ENCODE peak calls at places on chromosomes 12 and 14, in four cellular contexts. C is fibroblast of lung, H is H9, N is NT2/D1. D is an unnamed sample.

GRCh38 chr14:54488318-54488645 is 498 bp downstream of the GMFB start:
- DNase-seq in N (no peak), C (no peak), H (no peak), D (no peak)

GRCh38 chr12:28622416-28622815 is 432.2 kb downstream of the CCDC91 start:
- DNase-seq in H (no peak), C (peak; percentile 19), N (no peak), D (no peak)

GRCh38 chr12:24360907-24361306 is 411.4 kb upstream of the SOX5 start:
- DNase-seq in C (peak; percentile 34), H (no peak), N (no peak), D (no peak)

GRCh38 chr12:51000245-51000644 is 25.9 kb downstream of the SLC11A2 start:
- DNase-seq in H (no peak), C (no peak), N (no peak), D (no peak)

GRCh38 chr12:129109174-129110001 is 256.1 kb downstream of the GLT1D1 start:
- DNase-seq in N (no peak), C (no peak), H (no peak), D (peak; percentile 41)

GRCh38 chr14:92719421-92719820 is 29.0 kb downstream of the LGMN start:
- DNase-seq in N (no peak), H (no peak), C (peak; percentile 48), D (no peak)

GRCh38 chr14:88545256-88545655 is 9.6 kb downstream of the PTPN21 start:
- DNase-seq in C (no peak), H (no peak), N (no peak), D (no peak)

GRCh38 chr14:89386214-89386886 is 30.7 kb downstream of the FOXN3 start:
- DNase-seq in C (peak; percentile 32), H (peak; percentile 2), N (no peak), D (peak; percentile 34)

GRCh38 chr12:20602671-20603402 is 92.3 kb upstream of the SLCO1C1 start:
- DNase-seq in H (no peak), N (no peak), C (peak; percentile 86), D (no peak)

GRCh38 chr12:103114296-103115055 is 157.0 kb downstream of the ASCL1 start:
- DNase-seq in C (no peak), H (no peak), N (no peak), D (no peak)

GRCh38 chr14:81837304-81837703 is 303.7 kb upstream of the SEL1L start:
- DNase-seq in H (no peak), N (no peak), C (no peak), D (no peak)

GRCh38 chr12:62158416-62159360 is 101.5 kb upstream of the USP15 start:
- DNase-seq in H (no peak), C (no peak), N (no peak), D (no peak)

GRCh38 chr12:54038760-54039414 is 6.0 kb downstream of the HOXC5 start:
- DNase-seq in C (no peak), H (no peak), N (no peak), D (no peak)

GRCh38 chr12:51127050-51127729 is 43.8 kb upstream of the CSRNP2 start:
- DNase-seq in H (no peak), N (no peak), C (no peak), D (no peak)

GRCh38 chr14:42378274-42378673 is 771.6 kb downstream of the LRFN5 start:
- DNase-seq in N (no peak), C (no peak), H (peak; percentile 35), D (peak; percentile 65)

GRCh38 chr12:47740536-47741339 is 15.4 kb upstream of the ENDOU start:
- DNase-seq in H (no peak), N (no peak), C (no peak), D (no peak)

GRCh38 chr12:4909734-4910501 is at the start of gene KCNA1:
- DNase-seq in N (peak; percentile 56), H (peak; percentile 63), C (peak; percentile 14), D (peak; percentile 84)

GRCh38 chr14:53946404-53947400 is 9.9 kb downstream of the BMP4 start:
- DNase-seq in H (peak; percentile 59), C (no peak), N (no peak), D (peak; percentile 84)

GRCh38 chr12:20527396-20528154 is 159.2 kb downstream of the PDE3A start:
- DNase-seq in N (no peak), C (peak; percentile 85), H (no peak), D (no peak)

GRCh38 chr12:74780458-74781241 is 243.0 kb downstream of the ATXN7L3B start:
- DNase-seq in C (no peak), H (no peak), N (no peak), D (no peak)

GRCh38 chr14:103543140-103543539 is 14.1 kb downstream of the TRMT61A start:
- DNase-seq in C (no peak), N (no peak), H (no peak), D (no peak)

GRCh38 chr12:131357920-131358319 is 353.0 kb upstream of the SFSWAP start:
- DNase-seq in C (no peak), H (no peak), N (no peak), D (no peak)

GRCh38 chr12:78865297-78865955 is 852 bp downstream of the SYT1 start:
- DNase-seq in C (peak; percentile 28), N (peak; percentile 6), H (no peak), D (no peak)

GRCh38 chr12:53939141-53940108 is 794 bp downstream of the HOXC13 start:
- DNase-seq in H (peak; percentile 65), N (peak; percentile 18), C (no peak), D (peak; percentile 85)

GRCh38 chr14:22432348-22432976 is 156.6 kb downstream of the DAD1 start:
- DNase-seq in N (no peak), H (no peak), C (peak; percentile 96), D (peak; percentile 7)

GRCh38 chr12:60577607-60578006 is 981.8 kb downstream of the SLC16A7 start:
- DNase-seq in N (no peak), C (no peak), H (no peak), D (no peak)

GRCh38 chr12:111446044-111446581 is 40.4 kb downstream of the SH2B3 start:
- DNase-seq in C (peak; percentile 59), N (no peak), H (peak; percentile 70), D (peak; percentile 86)

GRCh38 chr12:121278450-121279375 is 17.8 kb downstream of the CAMKK2 start:
- DNase-seq in N (no peak), C (peak; percentile 56), H (no peak), D (no peak)

GRCh38 chr12:62601765-62602444 is 135.3 kb downstream of the MON2 start:
- DNase-seq in C (peak; percentile 5), H (no peak), N (no peak), D (no peak)

GRCh38 chr14:52061890-52062289 is 7.0 kb downstream of the NID2 start:
- DNase-seq in N (no peak), H (no peak), C (no peak), D (no peak)

GRCh38 chr12:54384591-54385041 is at the start of gene ZNF385A:
- DNase-seq in N (no peak), H (no peak), C (no peak), D (no peak)

GRCh38 chr14:28406181-28406580 is 360.4 kb upstream of the FOXG1 start:
- DNase-seq in N (no peak), H (no peak), C (peak; percentile 12), D (no peak)

GRCh38 chr12:132600048-132601032 is 10.0 kb downstream of the LRCOL1 start:
- DNase-seq in N (no peak), H (peak; percentile 87), C (peak; percentile 73), D (peak; percentile 96)

GRCh38 chr14:64234877-64235651 is 59.1 kb downstream of the ESR2 start:
- DNase-seq in N (no peak), H (no peak), C (peak; percentile 44), D (peak; percentile 49)

GRCh38 chr12:123030686-123031085 is 50.2 kb downstream of the ARL6IP4 start:
- DNase-seq in C (no peak), N (no peak), H (no peak), D (no peak)

DNA sequence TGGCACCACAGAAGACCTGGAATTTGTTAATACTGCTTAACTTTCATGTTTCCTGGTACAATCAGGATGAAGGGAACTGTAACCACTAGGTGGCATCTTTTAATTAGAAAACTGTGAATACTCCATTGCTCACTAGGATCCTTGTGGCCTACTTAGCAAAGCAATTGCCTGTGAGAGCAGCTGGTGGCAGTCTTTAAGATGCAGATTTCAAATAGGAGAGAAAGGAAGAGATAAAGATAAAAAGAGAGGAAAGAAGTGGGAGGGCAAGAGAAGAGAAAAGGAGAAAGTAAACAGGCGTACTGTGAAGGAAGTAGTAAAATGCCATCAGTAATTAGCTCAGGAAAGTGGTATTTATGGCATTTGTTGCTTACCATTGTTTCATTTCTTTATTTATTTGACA is 114.5 kb downstream of the RAD51B start:
- DNase-seq in H (peak; percentile 74), C (peak; percentile 93), N (peak; percentile 78), D (peak; percentile 75)
- H3K9ac ChIP-seq in H (no peak overlapping the region), C (no peak overlapping the region), N (no peak overlapping the region), D (no peak overlapping the region)

GRCh38 chr12:57238854-57239554 is 9.5 kb downstream of the SHMT2 start:
- DNase-seq in N (peak; percentile 85), H (peak; percentile 93), C (peak; percentile 89), D (peak; percentile 98)
- H3K9ac ChIP-seq in N (peak overlapping the region; percentile 76), H (peak overlapping the region; percentile 16), C (peak overlapping the region; percentile 10), D (no peak overlapping the region)

GRCh38 chr14:104692261-104692938 is 3.0 kb downstream of the INF2 start:
- DNase-seq in N (no peak), H (no peak), C (no peak), D (no peak)

GRCh38 chr14:104692939-104693315 is 3.5 kb downstream of the INF2 start:
- DNase-seq in N (no peak), C (no peak), H (no peak), D (no peak)

GRCh38 chr14:104690266-104690711 is 871 bp downstream of the INF2 start:
- DNase-seq in C (no peak), H (no peak), N (no peak), D (no peak)

GRCh38 chr14:104690861-104691455 is 1.5 kb downstream of the INF2 start:
- DNase-seq in C (no peak), N (no peak), H (no peak), D (no peak)

DNA sequence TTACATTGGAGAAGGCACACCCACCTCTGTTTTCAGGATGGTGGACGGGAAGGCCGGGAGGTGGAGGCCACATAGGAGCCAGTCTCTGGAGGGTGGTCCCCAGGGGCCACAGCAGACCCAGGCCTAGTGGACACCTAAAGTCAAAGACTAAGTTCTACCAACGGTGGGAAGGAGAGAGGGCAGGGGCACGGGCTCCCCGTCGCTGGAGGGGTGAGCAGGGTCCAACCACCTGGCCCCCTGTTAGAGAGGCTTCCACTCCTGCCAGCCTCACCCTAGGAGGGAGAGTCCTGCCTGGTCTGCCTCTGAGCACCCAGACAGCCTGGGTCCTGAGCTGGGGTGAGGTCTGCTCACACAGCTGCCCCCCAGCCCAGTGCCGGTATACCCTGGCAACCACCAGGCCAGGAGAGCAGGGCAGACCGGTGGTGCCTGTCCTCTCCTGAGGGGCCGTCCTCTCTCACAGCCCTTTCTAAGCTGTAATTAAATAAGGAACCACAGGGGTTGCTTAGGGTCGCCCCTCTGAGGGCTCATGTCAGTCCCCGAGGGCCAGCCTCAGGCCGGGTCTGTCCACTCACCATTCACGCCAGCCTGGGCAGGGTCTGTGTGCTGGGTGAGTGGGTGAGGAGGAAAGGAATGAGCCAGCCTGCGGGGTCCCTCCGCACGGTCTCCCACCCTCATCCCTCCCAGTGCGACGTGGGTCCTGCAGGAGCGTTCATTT is 2.3 kb downstream of the INF2 start:
- DNase-seq in N (no peak), H (no peak), C (no peak), D (no peak)
- H3K9ac ChIP-seq in N (peak overlapping the region; percentile 21), H (no peak overlapping the region), C (no peak overlapping the region), D (no peak overlapping the region)

GRCh38 chr12:109386079-109386473 is 38.4 kb downstream of the MYO1H start:
- DNase-seq in C (no peak), N (no peak), H (no peak), D (no peak)
- H3K9ac ChIP-seq in C (no peak overlapping the region), N (no peak overlapping the region), H (no peak overlapping the region), D (no peak overlapping the region)

D was measured in endodermal cell.